ENCODE peak calls at places on chromosomes 5 and 9, in five cellular contexts. N is A549, S is GM23338, C is K562, L is HepG2. D is an unnamed sample.

GRCh38 chr5:83069406-83069805 is 7.8 kb downstream of the TMEM167A start:
- DNase-seq in N (no peak), S (no peak), C (no peak), L (no peak), D (no peak)

GRCh38 chr5:142584843-142585242 is 101.0 kb downstream of the FGF1 start:
- DNase-seq in N (no peak), S (no peak), C (no peak), L (no peak), D (no peak)

GRCh38 chr5:90133941-90134340 is 275.6 kb downstream of the CETN3 start:
- DNase-seq in N (no peak), S (no peak), C (no peak), L (no peak), D (no peak)

GRCh38 chr5:141121563-141121962 is at the start of gene PCDHB4:
- DNase-seq in N (no peak), S (peak), C (no peak), L (peak), D (no peak)

GRCh38 chr5:61449756-61450155 is 117.7 kb downstream of the ZSWIM6 start:
- DNase-seq in N (no peak), S (no peak), C (no peak), L (no peak), D (no peak)

GRCh38 chr5:1110260-1110929 is 1.5 kb downstream of the SLC12A7 start:
- DNase-seq in N (no peak), S (no peak), C (no peak), L (no peak), D (no peak)

GRCh38 chr5:120463991-120464626 is at the start of gene PRR16:
- DNase-seq in N (peak), S (peak), C (peak), L (no peak), D (no peak)

GRCh38 chr9:110048976-110049698 is 158.8 kb downstream of the C9orf152 start:
- DNase-seq in N (peak), S (peak), C (no peak), L (no peak), D (no peak)

GRCh38 chr9:129614932-129615331 is 6.0 kb downstream of the C9orf50 start:
- DNase-seq in N (no peak), S (no peak), C (no peak), L (no peak), D (no peak)

GRCh38 chr9:23648651-23649050 is 177.4 kb downstream of the ELAVL2 start:
- DNase-seq in N (no peak), S (no peak), C (no peak), L (no peak), D (no peak)

GRCh38 chr5:92886751-92887150 is 694.3 kb downstream of the NR2F1-AS1 start:
- DNase-seq in N (no peak), S (no peak), C (no peak), L (no peak), D (no peak)

GRCh38 chr9:137485343-137486140 is 26.4 kb upstream of the NSMF start:
- DNase-seq in N (no peak), S (no peak), C (no peak), L (no peak), D (no peak)

GRCh38 chr5:175461370-175461769 is 17.0 kb upstream of the SFXN1 start:
- DNase-seq in N (no peak), S (no peak), C (no peak), L (no peak), D (no peak)

GRCh38 chr5:140239939-140240700 is 62.8 kb downstream of the PFDN1 start:
- DNase-seq in N (peak), S (peak), C (peak), L (peak), D (no peak)

GRCh38 chr5:150077060-150077459 is 9.3 kb downstream of the CSF1R start:
- DNase-seq in N (no peak), S (no peak), C (no peak), L (no peak), D (no peak)

GRCh38 chr5:1666812-1667588 is 132.6 kb downstream of the MRPL36 start:
- DNase-seq in N (peak), S (peak), C (peak), L (no peak), D (no peak)

GRCh38 chr9:28539432-28539831 is 966.2 kb upstream of the C9orf72 start:
- DNase-seq in N (no peak), S (no peak), C (no peak), L (no peak), D (no peak)

GRCh38 chr5:21613971-21614488 is 1239.1 kb downstream of the CDH12 start:
- DNase-seq in N (no peak), S (peak), C (no peak), L (no peak), D (no peak)

GRCh38 chr5:84406111-84406510 is 21.4 kb upstream of the EDIL3 start:
- DNase-seq in N (no peak), S (no peak), C (no peak), L (no peak), D (no peak)

GRCh38 chr5:84411832-84412605 is 27.3 kb upstream of the EDIL3 start:
- DNase-seq in N (no peak), S (no peak), C (no peak), L (no peak), D (no peak)
- TF ChIP-seq JUNB in N (no peak), S (no peak), C (no peak), L (no peak), D (no peak)

GRCh38 chr5:16467363-16468219 is 2.0 kb upstream of the ZNF622 start:
- DNase-seq in N (no peak), S (no peak), C (peak), L (no peak), D (peak)

GRCh38 chr5:16461026-16461425 is 4.6 kb downstream of the ZNF622 start:
- DNase-seq in N (no peak), S (no peak), C (no peak), L (no peak), D (no peak)

GRCh38 chr5:16461782-16462181 is 3.8 kb downstream of the ZNF622 start:
- DNase-seq in N (no peak), S (no peak), C (no peak), L (peak), D (no peak)

GRCh38 chr5:16465544-16466432 is at the start of gene ZNF622:
- DNase-seq in N (peak), S (peak), C (peak), L (peak), D (peak)

DNA sequence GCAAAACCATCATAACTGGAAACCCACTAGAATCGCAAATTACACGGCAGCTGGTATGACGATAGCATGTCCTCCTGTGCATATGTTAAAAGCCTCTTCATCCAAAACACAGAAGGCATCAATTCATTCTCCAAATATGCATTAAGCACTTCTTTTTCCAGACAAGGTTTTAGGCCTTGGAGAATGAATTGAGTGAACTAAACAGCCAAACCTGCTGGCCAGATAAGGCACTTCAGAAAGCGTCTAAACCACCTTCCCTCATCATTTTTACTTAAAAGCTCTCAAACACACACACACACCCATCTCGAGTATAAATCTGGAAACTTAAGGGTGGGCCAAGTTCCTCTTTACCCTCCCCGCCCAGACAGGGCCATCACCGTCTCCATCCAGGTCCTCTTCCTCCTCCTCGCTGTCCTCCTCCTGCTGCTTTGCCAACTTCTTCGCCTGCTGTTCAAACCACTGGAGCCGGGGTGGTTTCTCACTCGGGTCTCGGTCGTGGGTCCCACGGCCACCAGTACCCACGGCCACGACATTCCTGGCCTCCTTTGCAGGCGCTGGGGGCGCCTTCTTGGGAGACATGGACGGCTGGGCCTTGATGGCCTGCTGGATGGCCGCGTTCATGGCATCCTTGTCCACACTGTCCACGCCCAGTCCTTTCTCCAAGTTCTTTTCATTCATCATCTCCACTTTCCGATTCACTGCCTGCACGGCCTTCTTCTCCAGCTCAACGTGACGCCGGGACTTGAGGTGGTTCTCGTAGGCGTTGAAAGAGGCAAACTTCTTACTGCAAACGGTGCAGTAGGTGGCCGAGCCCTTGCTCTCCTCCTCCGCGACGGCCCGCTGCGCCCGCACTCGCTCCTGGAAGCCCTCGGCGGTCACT is 696 bp downstream of the ZNF622 start:
- DNase-seq in N (no peak), S (peak), C (no peak), L (no peak), D (no peak)
- TF ChIP-seq JUNB in N (no peak), S (no peak), C (no peak), L (no peak), D (no peak)

GRCh38 chr5:127885176-127885575 is 182.0 kb downstream of the CCDC192 start:
- DNase-seq in N (no peak), S (no peak), C (no peak), L (no peak), D (no peak)
- TF ChIP-seq JUNB in N (no peak), S (no peak), C (no peak), L (no peak), D (no peak)

DNA sequence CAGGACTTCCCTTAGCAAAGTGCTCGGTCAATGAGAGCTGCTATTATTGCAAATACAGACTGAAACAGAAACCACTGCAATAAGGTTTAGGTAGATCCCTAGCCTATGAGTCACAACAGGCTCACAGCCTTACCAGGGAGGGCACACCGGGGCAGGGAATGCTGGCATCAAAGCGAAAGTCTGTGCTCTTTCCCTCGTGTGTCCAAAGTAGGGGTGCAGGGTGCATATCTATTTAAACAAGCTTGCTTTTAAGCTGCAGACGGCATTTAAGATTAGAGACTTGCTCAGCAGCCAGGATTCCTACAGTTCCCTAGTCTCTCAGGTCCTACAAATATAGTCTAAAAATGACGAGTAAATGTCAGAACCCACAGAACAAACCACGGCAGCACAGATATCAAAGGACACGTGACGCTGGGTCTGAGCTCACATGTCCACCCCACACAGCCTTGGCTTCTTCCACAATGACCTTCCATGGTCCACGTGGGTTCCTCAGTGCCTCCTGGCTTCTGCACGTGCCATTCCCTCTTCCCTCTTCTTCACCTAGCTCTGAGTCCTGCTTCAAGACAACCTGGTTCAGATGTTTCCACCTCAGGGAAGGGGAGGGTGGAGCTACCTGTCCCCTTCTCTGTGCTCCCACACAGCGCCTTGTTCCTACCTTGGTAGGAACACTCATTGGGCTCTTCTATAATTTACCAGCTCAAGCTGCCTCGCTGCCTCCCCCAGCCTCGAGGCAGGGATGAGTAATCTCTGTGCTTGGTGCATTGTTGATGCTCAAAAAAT is 193.2 kb downstream of the MAPKAP1 start:
- DNase-seq in N (peak), S (no peak), C (peak), L (peak), D (peak)
- TF ChIP-seq JUNB in N (peak), S (no peak), C (no peak), L (no peak), D (peak)

GRCh38 chr5:102865171-102865509 is 110.0 kb downstream of the PAM start:
- DNase-seq in N (no peak), S (no peak), C (no peak), L (no peak), D (no peak)

GRCh38 chr5:102869230-102869629 is 114.1 kb downstream of the PAM start:
- DNase-seq in N (no peak), S (no peak), C (no peak), L (no peak), D (no peak)

GRCh38 chr5:102865510-102866314 is 110.6 kb downstream of the PAM start:
- DNase-seq in N (peak), S (peak), C (no peak), L (no peak), D (peak)

GRCh38 chr5:102866315-102866693 is 111.2 kb downstream of the PAM start:
- DNase-seq in N (no peak), S (no peak), C (no peak), L (no peak), D (no peak)

GRCh38 chr5:102867999-102868662 is 113.0 kb downstream of the PAM start:
- DNase-seq in N (no peak), S (no peak), C (no peak), L (no peak), D (no peak)
- TF ChIP-seq JUNB in N (no peak), S (no peak), C (no peak), L (no peak), D (no peak)

GRCh38 chr9:36441966-36442365 is 41.9 kb upstream of the RNF38 start:
- DNase-seq in N (no peak), S (peak), C (no peak), L (no peak), D (no peak)

GRCh38 chr9:36448017-36448416 is 47.9 kb upstream of the RNF38 start:
- DNase-seq in N (no peak), S (no peak), C (no peak), L (no peak), D (no peak)

GRCh38 chr9:36445800-36446361 is 45.8 kb upstream of the RNF38 start:
- DNase-seq in N (no peak), S (peak), C (no peak), L (no peak), D (no peak)

GRCh38 chr9:36442710-36443109 is 42.6 kb upstream of the RNF38 start:
- DNase-seq in N (no peak), S (no peak), C (no peak), L (no peak), D (no peak)

GRCh38 chr9:36443581-36443980 is 43.5 kb upstream of the RNF38 start:
- DNase-seq in N (no peak), S (no peak), C (no peak), L (no peak), D (no peak)
- TF ChIP-seq JUNB in N (no peak), S (no peak), C (no peak), L (no peak), D (no peak)

GRCh38 chr5:14343376-14343775 is 200.2 kb downstream of the TRIO start:
- DNase-seq in N (no peak), S (no peak), C (no peak), L (no peak), D (no peak)
- TF ChIP-seq JUNB in N (no peak), S (no peak), C (no peak), L (no peak), D (no peak)

DNA sequence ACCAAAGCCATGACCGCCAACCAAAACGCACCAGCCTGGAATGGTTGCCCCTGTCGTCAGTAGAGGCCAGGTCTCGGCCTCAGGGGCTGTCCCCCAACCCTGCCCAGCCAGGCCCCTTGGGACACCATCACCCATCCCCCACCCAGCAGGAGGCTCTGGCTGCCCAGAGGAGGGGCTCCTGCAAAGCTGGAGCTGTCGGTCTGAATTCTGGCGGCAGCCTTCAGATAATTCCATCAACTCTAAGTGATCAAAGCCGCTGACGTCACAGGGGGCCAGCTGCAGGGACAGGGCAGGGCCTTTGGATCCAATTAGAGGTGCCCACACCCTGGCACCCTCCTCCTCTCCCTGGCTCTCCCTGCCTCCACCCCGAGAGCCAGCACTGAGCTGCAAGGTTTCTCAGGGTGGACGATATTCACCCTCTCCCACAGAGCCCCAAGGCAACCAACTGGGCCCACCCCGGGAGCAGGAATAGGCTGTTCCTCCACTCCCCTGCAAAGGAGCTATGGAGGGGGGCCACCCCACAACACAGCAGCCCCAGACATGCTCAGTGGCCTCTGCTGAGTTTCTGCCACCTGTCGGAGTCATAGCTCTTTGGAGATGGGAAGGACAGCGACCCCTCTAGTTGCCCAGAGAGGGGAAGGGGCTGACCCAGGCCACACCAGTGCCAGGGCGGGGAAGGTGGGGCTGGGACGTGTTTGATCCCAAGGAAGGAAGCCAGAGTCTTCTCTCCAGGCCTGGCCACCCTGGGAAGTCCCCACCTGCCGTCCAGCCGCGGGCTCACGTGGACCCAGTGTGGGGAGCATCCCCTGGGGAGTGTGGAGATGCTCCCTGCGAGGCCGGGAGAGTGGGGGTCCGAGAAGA is 78.4 kb downstream of the NTNG2 start:
- DNase-seq in N (no peak), S (peak), C (no peak), L (no peak), D (no peak)
- TF ChIP-seq JUNB in N (no peak), S (no peak), C (no peak), L (no peak), D (no peak)